ENCODE peak calls at places on chromosomes 11 and 22, in five cellular contexts. L, Y, C, F and D are unnamed samples.

GRCh38 chr11:131033151-131033651 is 116.9 kb upstream of the SNX19 start:
- DNase-seq in L (no peak), Y (no peak), C (no peak), F (no peak), D (no peak)

GRCh38 chr22:27331526-27332281 is 469.9 kb downstream of the MN1 start:
- DNase-seq in L (peak), Y (peak), C (peak), F (no peak), D (no peak)

GRCh38 chr22:25104367-25104766 is 95.3 kb upstream of the CRYBB3 start:
- DNase-seq in L (no peak), Y (no peak), C (no peak), F (no peak), D (no peak)

GRCh38 chr11:133955091-133955846 is 1.5 kb downstream of the IGSF9B start:
- DNase-seq in L (peak), Y (no peak), C (peak), F (no peak), D (no peak)

GRCh38 chr22:33823552-33823951 is 96.7 kb downstream of the LARGE1 start:
- DNase-seq in L (no peak), Y (no peak), C (no peak), F (no peak), D (no peak)

GRCh38 chr11:76568144-76568543 is 102.4 kb downstream of the LRRC32 start:
- DNase-seq in L (no peak), Y (no peak), C (no peak), F (no peak), D (no peak)

GRCh38 chr11:1701041-1701807 is 4.2 kb downstream of the KRTAP5-6 start:
- DNase-seq in L (no peak), Y (no peak), C (no peak), F (no peak), D (no peak)

GRCh38 chr11:1935156-1936071 is 11.7 kb upstream of the MRPL23 start:
- DNase-seq in L (peak), Y (peak), C (no peak), F (no peak), D (no peak)

GRCh38 chr11:94563176-94563847 is 3.9 kb upstream of the PIWIL4 start:
- DNase-seq in L (no peak), Y (no peak), C (no peak), F (no peak), D (no peak)

GRCh38 chr11:68843052-68843561 is 1.4 kb upstream of the CPT1A start:
- DNase-seq in L (no peak), Y (no peak), C (peak), F (no peak), D (no peak)

GRCh38 chr11:103936059-103936458 is 100.4 kb upstream of the DDI1 start:
- DNase-seq in L (no peak), Y (no peak), C (no peak), F (no peak), D (no peak)

DNA sequence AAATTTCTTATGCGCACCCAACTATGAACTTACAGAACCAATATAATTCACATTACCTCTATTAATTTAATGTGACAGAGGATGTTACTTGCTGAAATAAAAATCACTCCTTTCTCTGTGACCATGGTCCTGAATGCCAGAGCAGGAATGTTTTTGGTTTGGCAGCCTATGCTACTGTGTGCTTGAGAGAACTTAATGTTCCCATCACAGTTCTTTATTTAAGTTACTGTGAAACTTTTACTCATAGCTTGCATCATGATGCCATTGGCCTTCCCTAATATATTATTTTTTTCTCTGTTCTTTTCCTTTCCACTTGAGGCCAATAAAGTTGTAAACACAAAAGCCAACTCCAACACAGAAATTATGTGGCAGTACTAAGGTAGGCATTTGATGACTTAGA is 142.2 kb downstream of the FAM76B start:
- DNase-seq in L (no peak), Y (no peak), C (no peak), F (no peak), D (no peak)
- TF ChIP-seq POLR2AphosphoS5 in L (no peak), Y (no peak), C (peak), F (no peak), D (peak)

GRCh38 chr11:61392991-61393595 is 706 bp downstream of the TMEM216 start:
- DNase-seq in L (no peak), Y (no peak), C (no peak), F (no peak), D (no peak)
- H3K4me3 ChIP-seq in L (peak), Y (peak), C (peak), F (peak), D (peak)

GRCh38 chr11:61119055-61119454 is 16.8 kb downstream of the CD5 start:
- DNase-seq in L (no peak), Y (no peak), C (no peak), F (no peak), D (no peak)
- TF ChIP-seq POLR2AphosphoS5 in L (no peak), Y (no peak), C (no peak), F (no peak), D (no peak)

GRCh38 chr11:65422633-65423515 is at the start of gene NEAT1:
- DNase-seq in L (peak), Y (peak), C (peak), F (no peak), D (peak)

GRCh38 chr11:65425971-65426838 is 3.6 kb downstream of the NEAT1 start:
- DNase-seq in L (no peak), Y (no peak), C (peak), F (peak), D (no peak)

GRCh38 chr11:65425105-65425970 is 2.7 kb downstream of the NEAT1 start:
- DNase-seq in L (no peak), Y (no peak), C (peak), F (no peak), D (peak)

GRCh38 chr11:65423516-65424199 is 1.1 kb downstream of the NEAT1 start:
- DNase-seq in L (no peak), Y (no peak), C (peak), F (no peak), D (peak)

DNA sequence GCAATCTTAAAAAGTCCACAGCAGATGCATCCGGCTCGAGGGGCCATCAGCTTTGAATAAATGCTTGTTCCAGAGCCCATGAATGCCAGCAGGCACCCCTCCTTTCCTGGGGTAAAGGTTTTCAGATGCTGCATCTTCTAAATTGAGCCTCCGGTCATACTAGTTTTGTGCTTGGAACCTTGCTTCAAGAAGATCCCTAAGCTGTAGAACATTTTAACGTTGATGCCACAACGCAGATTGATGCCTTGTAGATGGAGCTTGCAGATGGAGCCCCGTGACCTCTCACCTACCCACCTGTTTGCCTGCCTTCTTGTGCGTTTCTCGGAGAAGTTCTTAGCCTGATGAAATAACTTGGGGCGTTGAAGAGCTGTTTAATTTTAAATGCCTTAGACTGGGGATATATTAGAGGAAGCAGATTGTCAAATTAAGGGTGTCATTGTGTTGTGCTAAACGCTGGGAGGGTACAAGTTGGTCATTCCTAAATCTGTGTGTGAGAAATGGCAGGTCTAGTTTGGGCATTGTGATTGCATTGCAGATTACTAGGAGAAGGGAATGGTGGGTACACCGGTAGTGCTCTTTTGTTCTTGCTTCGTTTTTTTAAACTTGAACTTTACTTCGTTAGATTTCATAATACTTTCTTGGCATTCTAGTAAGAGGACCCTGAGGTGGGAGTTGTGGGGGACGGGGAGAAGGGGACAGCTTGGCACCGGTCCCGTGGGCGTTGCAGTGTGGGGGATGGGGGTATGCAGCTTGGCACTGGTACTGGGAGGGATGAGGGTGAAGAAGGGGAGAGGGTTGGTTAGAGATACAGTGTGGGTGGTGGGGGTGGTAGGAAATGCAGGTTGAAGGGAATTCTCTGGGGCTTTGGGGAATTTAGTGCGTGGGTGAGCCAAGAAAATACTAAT is 1.9 kb downstream of the NEAT1 start:
- DNase-seq in L (peak), Y (no peak), C (peak), F (no peak), D (peak)
- H3K4me3 ChIP-seq in L (peak), Y (no peak), C (peak), F (peak), D (peak)

GRCh38 chr22:44311855-44312170 is 938 bp downstream of the SHISAL1 start:
- DNase-seq in L (no peak), Y (no peak), C (no peak), F (no peak), D (no peak)
- TF ChIP-seq POLR2AphosphoS5 in L (no peak), Y (no peak), C (no peak), F (no peak), D (no peak)

GRCh38 chr11:3642071-3642951 is 519 bp upstream of the ART5 start:
- DNase-seq in L (peak), Y (peak), C (peak), F (no peak), D (peak)
- H3K4me3 ChIP-seq in L (peak), Y (peak), C (peak), F (peak), D (peak)

DNA sequence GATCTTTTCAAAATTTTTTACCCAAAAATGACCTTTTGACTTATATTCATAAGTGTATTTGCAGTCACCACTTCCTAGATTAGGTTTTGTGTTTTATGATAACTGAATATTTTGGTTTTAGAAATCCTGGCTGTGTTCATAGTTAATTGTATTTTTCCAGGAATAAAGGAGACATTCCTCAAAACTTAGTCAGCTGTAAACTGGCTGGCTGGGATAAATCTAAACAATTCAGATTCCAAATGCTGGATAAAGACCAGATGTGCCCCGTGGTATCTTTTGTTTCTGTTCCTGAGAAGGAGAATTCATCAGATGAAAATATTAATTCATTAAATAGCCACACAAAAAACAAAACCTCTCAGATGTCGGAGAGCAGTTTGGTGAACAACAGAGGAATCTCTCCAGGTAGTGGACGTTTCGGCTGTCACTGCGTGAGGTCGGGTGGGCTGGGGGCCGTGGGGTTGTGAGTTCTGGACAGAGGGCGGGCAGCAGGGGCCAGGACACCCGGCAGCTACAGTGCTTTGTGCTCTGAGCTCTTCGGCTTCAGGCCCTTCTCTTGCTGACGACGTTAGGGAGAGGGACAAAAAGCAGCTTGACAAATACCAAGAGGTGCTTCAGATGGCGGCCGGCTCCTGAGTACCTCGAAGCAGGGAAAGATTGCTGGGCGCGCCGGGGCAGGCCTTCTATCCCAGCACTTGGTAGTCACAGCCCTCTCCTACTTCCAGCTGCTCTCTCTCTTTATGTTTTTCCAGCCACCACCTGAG is 24.6 kb downstream of the MOV10L1 start:
- DNase-seq in L (no peak), Y (no peak), C (no peak), F (no peak), D (no peak)
- TF ChIP-seq POLR2AphosphoS5 in L (no peak), Y (no peak), C (no peak), F (no peak), D (no peak)

GRCh38 chr11:112177610-112178009 is 2.3 kb downstream of the BCO2 start:
- DNase-seq in L (no peak), Y (no peak), C (no peak), F (no peak), D (no peak)

GRCh38 chr11:112175596-112175947 is 260 bp downstream of the BCO2 start:
- DNase-seq in L (no peak), Y (no peak), C (no peak), F (no peak), D (no peak)

GRCh38 chr11:112178428-112178827 is 3.1 kb downstream of the BCO2 start:
- DNase-seq in L (no peak), Y (no peak), C (no peak), F (no peak), D (no peak)

GRCh38 chr11:112174789-112175595 is at the start of gene BCO2:
- DNase-seq in L (no peak), Y (peak), C (peak), F (no peak), D (peak)

DNA sequence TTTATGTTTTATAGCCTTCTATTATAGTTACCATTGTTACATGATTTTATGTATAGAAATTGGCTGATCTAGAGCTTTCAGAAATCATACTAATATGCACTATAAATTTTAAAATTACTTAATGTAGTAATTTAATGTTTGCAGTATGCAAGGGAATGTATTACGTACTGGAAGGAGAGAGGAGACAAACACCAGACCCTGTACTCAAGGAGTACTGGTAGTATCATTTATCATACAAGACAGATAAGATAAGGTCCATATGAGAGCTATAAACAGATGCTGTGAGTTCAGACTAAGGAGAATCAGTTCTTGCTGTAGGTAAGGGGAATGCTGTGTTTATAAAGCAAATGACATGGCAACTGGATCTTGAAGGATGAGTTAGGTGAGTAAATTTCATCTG is 765 bp downstream of the BCO2 start:
- DNase-seq in L (no peak), Y (no peak), C (no peak), F (no peak), D (no peak)
- H3K4me3 ChIP-seq in L (no peak), Y (no peak), C (no peak), F (no peak), D (no peak)

GRCh38 chr11:47425611-47426010 is 628 bp downstream of the PSMC3 start:
- DNase-seq in L (no peak), Y (no peak), C (no peak), F (no peak), D (no peak)

GRCh38 chr11:47431356-47432083 is 5.3 kb upstream of the PSMC3 start:
- DNase-seq in L (no peak), Y (no peak), C (no peak), F (no peak), D (no peak)

GRCh38 chr11:47430524-47430923 is 4.3 kb upstream of the PSMC3 start:
- DNase-seq in L (no peak), Y (no peak), C (no peak), F (no peak), D (no peak)

DNA sequence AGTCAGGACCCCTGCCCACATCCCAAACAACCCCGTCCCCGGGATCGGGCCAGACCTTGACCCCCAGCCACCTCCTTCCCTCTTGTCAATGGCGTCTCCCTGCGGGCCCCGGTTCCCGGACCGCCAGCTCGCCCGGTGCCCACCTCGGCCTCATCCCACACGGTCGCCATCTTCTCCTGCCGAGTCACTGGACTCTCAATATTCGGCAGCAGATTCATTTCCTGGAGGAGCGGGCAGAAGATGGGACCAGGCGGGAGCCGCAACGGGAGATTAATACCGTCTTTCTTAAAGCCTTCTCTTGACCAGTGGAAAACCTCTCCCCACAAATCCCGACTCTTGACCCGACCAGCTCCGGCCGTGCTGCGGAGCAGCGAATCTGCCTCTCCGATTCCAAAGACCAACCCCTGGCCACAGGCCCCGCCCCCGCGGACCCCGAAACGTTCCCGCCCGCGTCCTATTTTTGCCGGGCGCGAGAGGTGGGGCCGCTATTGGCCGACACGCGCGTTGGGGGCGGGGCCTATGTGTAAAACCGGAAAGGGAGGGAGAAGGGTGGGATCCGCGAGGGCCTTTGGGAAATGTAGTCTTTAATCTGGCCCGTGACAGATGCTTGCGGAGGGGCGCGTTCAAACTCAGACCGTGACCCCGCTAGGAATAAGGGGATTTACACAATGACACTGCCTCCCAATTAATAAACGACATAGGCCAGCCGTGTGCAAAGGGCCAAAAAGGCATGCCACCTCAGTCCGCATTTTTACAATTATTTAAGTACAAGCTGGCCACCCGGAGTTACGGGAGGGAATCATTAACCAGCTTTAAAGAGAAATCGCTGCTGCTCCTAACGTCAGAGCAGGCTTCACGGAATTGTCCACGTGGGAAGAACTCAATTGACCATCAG is at the start of gene PSMC3:
- DNase-seq in L (peak), Y (peak), C (peak), F (peak), D (peak)
- TF ChIP-seq POLR2AphosphoS5 in L (peak), Y (peak), C (peak), F (peak), D (peak)